ENCODE peak calls at places on chromosomes 12 and 14, in ten cellular contexts. X is germinal center; L is K562; B is SW480; V is activated T-cell treated with anti-CD3 and anti-CD28 coated beads for 24 hours; T is stimulated activated CD4-positive, alpha-beta T cell treated with anti-CD3 and anti-CD28 coated beads, Interleukin-15, amount 100 ng/mL, for 1 hour; U is stimulated activated CD8-positive, alpha-beta memory T cell treated with anti-CD3 and anti-CD28 coated beads, Interleukin-15, amount 100 ng/mL, for 1 hour; M is islet precursor cell; A is MM.1S; N is NCI-H2171 treated with DMSO at 0.1 percent for 48 hours. F is an unnamed sample.

GRCh38 chr12:99043319-99043914 is 398.3 kb downstream of the APAF1 start:
- DNase-seq in X (peak), L (peak), B (peak), V (peak), T (no peak), U (no peak), M (peak), A (peak), N (peak), F (no peak)

GRCh38 chr12:93838180-93838579 is 161.0 kb downstream of the CRADD start:
- DNase-seq in X (no peak), L (no peak), B (no peak), V (no peak), T (no peak), U (no peak), M (no peak), A (no peak), N (no peak), F (no peak)

GRCh38 chr14:104582005-104582404 is 2.4 kb downstream of the C14orf180 start:
- DNase-seq in X (no peak), L (no peak), B (no peak), V (no peak), T (no peak), U (no peak), M (no peak), A (no peak), N (no peak), F (no peak)

GRCh38 chr14:103123634-103124500 is 606 bp downstream of the TNFAIP2 start:
- DNase-seq in X (no peak), L (peak), B (no peak), V (no peak), T (no peak), U (no peak), M (peak), A (no peak), N (no peak), F (no peak)

GRCh38 chr12:129193263-129193871 is 340.1 kb downstream of the GLT1D1 start:
- DNase-seq in X (peak), L (peak), B (no peak), V (peak), T (no peak), U (no peak), M (no peak), A (peak), N (peak), F (no peak)

GRCh38 chr12:116818341-116818856 is 62.8 kb downstream of the HRK start:
- DNase-seq in X (peak), L (no peak), B (no peak), V (no peak), T (no peak), U (no peak), M (peak), A (no peak), N (no peak), F (no peak)

GRCh38 chr14:64946310-64947045 is 3.9 kb upstream of the GPX2 start:
- DNase-seq in X (no peak), L (no peak), B (no peak), V (no peak), T (no peak), U (no peak), M (no peak), A (no peak), N (no peak), F (no peak)

GRCh38 chr14:53330441-53330840 is 177.3 kb upstream of the DDHD1 start:
- DNase-seq in X (no peak), L (no peak), B (no peak), V (no peak), T (no peak), U (no peak), M (no peak), A (no peak), N (no peak), F (no peak)

GRCh38 chr14:102727336-102728095 is 49.7 kb upstream of the TRAF3 start:
- DNase-seq in X (no peak), L (no peak), B (no peak), V (no peak), T (no peak), U (no peak), M (peak), A (no peak), N (no peak), F (no peak)

GRCh38 chr12:130435826-130436225 is 98.1 kb downstream of the PIWIL1 start:
- DNase-seq in X (no peak), L (no peak), B (no peak), V (no peak), T (no peak), U (no peak), M (no peak), A (no peak), N (no peak), F (no peak)

GRCh38 chr12:103858953-103859601 is 18.0 kb upstream of the NT5DC3 start:
- DNase-seq in X (no peak), L (peak), B (peak), V (no peak), T (no peak), U (no peak), M (peak), A (no peak), N (no peak), F (no peak)

GRCh38 chr12:31736472-31736871 is 7.7 kb upstream of the AMN1 start:
- DNase-seq in X (no peak), L (no peak), B (no peak), V (peak), T (peak), U (peak), M (peak), A (no peak), N (no peak), F (no peak)

GRCh38 chr12:48651681-48652080 is 30.4 kb downstream of the KANSL2 start:
- DNase-seq in X (no peak), L (no peak), B (no peak), V (no peak), T (no peak), U (no peak), M (no peak), A (no peak), N (no peak), F (no peak)

GRCh38 chr12:106248849-106249371 is 1.1 kb upstream of the CKAP4 start:
- DNase-seq in X (peak), L (no peak), B (no peak), V (peak), T (no peak), U (no peak), M (no peak), A (peak), N (no peak), F (no peak)

GRCh38 chr14:87001333-87001732 is 991.6 kb downstream of the GALC start:
- DNase-seq in X (no peak), L (no peak), B (no peak), V (no peak), T (no peak), U (no peak), M (no peak), A (no peak), N (no peak), F (no peak)

GRCh38 chr12:10718279-10718821 is 4.8 kb downstream of the YBX3 start:
- DNase-seq in X (no peak), L (no peak), B (peak), V (no peak), T (no peak), U (no peak), M (peak), A (no peak), N (peak), F (no peak)

GRCh38 chr12:116609236-116609635 is 50.1 kb downstream of the MAP1LC3B2 start:
- DNase-seq in X (no peak), L (no peak), B (no peak), V (no peak), T (no peak), U (no peak), M (no peak), A (no peak), N (no peak), F (no peak)

GRCh38 chr12:113880993-113881392 is 85.1 kb downstream of the RBM19 start:
- DNase-seq in X (no peak), L (no peak), B (no peak), V (no peak), T (no peak), U (no peak), M (no peak), A (no peak), N (peak), F (no peak)